ENCODE peak calls at places on chromosomes 4 and X, in nine cellular contexts. W, M, P, B, J, V, Q, F and I are unnamed samples.

GRCh38 chr4:144507309-144508101 is 138.5 kb upstream of the HHIP start:
- DNase-seq in W (no peak), M (no peak), P (no peak), B (no peak), J (no peak), V (no peak), Q (no peak), F (no peak), I (no peak)

GRCh38 chr4:185534850-185535761 is at the start of gene PDLIM3:
- DNase-seq in W (peak; percentile 89), M (peak; percentile 84), P (peak; percentile 21), B (peak; percentile 55), J (peak; percentile 51), V (no peak), Q (peak; percentile 89), F (peak; percentile 73), I (peak; percentile 58)

GRCh38 chr4:113823291-113823659 is 61.7 kb upstream of the CAMK2D start:
- DNase-seq in W (no peak), M (no peak), P (no peak), B (no peak), J (no peak), V (no peak), Q (no peak), F (no peak), I (no peak)

GRCh38 chrX:140503714-140504351 is 1.0 kb downstream of the SOX3 start:
- DNase-seq in W (peak; percentile 57), M (no peak), P (no peak), B (no peak), J (no peak), V (no peak), Q (no peak), F (no peak), I (no peak)

GRCh38 chr4:142703694-142704309 is 142.3 kb downstream of the INPP4B start:
- DNase-seq in W (no peak), M (no peak), P (no peak), B (no peak), J (no peak), V (no peak), Q (no peak), F (no peak), I (no peak)

GRCh38 chr4:120672558-120673147 is 249.9 kb downstream of the PRDM5 start:
- DNase-seq in W (no peak), M (no peak), P (no peak), B (no peak), J (no peak), V (no peak), Q (no peak), F (no peak), I (no peak)

GRCh38 chr4:184649971-184650855 is 675 bp downstream of the PRIMPOL start:
- DNase-seq in W (peak; percentile 31), M (no peak), P (no peak), B (no peak), J (peak; percentile 53), V (peak; percentile 7), Q (peak; percentile 66), F (no peak), I (peak; percentile 33)

GRCh38 chrX:9746148-9746880 is 19.3 kb downstream of the GPR143 start:
- DNase-seq in W (no peak), M (no peak), P (no peak), B (no peak), J (no peak), V (no peak), Q (no peak), F (no peak), I (no peak)

GRCh38 chrX:40473460-40474204 is 107.1 kb upstream of the ATP6AP2 start:
- DNase-seq in W (no peak), M (no peak), P (no peak), B (no peak), J (no peak), V (no peak), Q (no peak), F (no peak), I (no peak)

GRCh38 chrX:39115166-39115565 is 313.9 kb downstream of the MID1IP1 start:
- DNase-seq in W (no peak), M (no peak), P (no peak), B (no peak), J (no peak), V (no peak), Q (no peak), F (no peak), I (no peak)

GRCh38 chr4:54276633-54277426 is 47.7 kb downstream of the PDGFRA start:
- DNase-seq in W (no peak), M (no peak), P (no peak), B (no peak), J (no peak), V (no peak), Q (no peak), F (no peak), I (no peak)

GRCh38 chrX:40155617-40156471 is 58.1 kb upstream of the BCOR start:
- DNase-seq in W (peak; percentile 64), M (peak; percentile 63), P (peak; percentile 32), B (no peak), J (peak; percentile 56), V (no peak), Q (no peak), F (no peak), I (no peak)

GRCh38 chr4:145709843-145710242 is 29.9 kb downstream of the C4orf51 start:
- DNase-seq in W (no peak), M (no peak), P (no peak), B (no peak), J (no peak), V (no peak), Q (no peak), F (no peak), I (no peak)

GRCh38 chrX:120672389-120672788 is 42.5 kb upstream of the C1GALT1C1 start:
- DNase-seq in W (no peak), M (peak; percentile 68), P (peak; percentile 21), B (peak; percentile 30), J (peak; percentile 47), V (peak; percentile 58), Q (peak; percentile 70), F (peak; percentile 67), I (no peak)

GRCh38 chr4:68871772-68872441 is 56.1 kb downstream of the UGT2B10 start:
- DNase-seq in W (no peak), M (no peak), P (no peak), B (no peak), J (no peak), V (no peak), Q (no peak), F (no peak), I (no peak)

GRCh38 chrX:75151828-75152592 is 4.1 kb downstream of the ABCB7 start:
- DNase-seq in W (no peak), M (no peak), P (no peak), B (no peak), J (peak; percentile 50), V (no peak), Q (no peak), F (no peak), I (no peak)

GRCh38 chrX:22577181-22577580 is 304.5 kb downstream of the CBLL2 start:
- DNase-seq in W (no peak), M (no peak), P (no peak), B (no peak), J (no peak), V (no peak), Q (no peak), F (no peak), I (no peak)

GRCh38 chr4:138444260-138444659 is 202.1 kb upstream of the SLC7A11 start:
- DNase-seq in W (no peak), M (no peak), P (no peak), B (no peak), J (no peak), V (no peak), Q (no peak), F (no peak), I (no peak)

GRCh38 chr4:138437263-138437851 is 195.2 kb upstream of the SLC7A11 start:
- DNase-seq in W (no peak), M (no peak), P (no peak), B (no peak), J (peak; percentile 59), V (no peak), Q (no peak), F (no peak), I (no peak)

GRCh38 chr4:138439143-138439581 is 197.0 kb upstream of the SLC7A11 start:
- DNase-seq in W (no peak), M (no peak), P (no peak), B (no peak), J (no peak), V (no peak), Q (no peak), F (no peak), I (no peak)

GRCh38 chr4:138438608-138439007 is 196.5 kb upstream of the SLC7A11 start:
- DNase-seq in W (no peak), M (no peak), P (no peak), B (no peak), J (peak; percentile 68), V (no peak), Q (no peak), F (no peak), I (no peak)
- TF ChIP-seq EP300 in W (no peak), M (no peak), P (no peak), B (no peak), J (peak; percentile 39), V (no peak), Q (no peak), F (no peak), I (no peak)

GRCh38 chr4:165625281-165625680 is 246.5 kb downstream of the CPE start:
- DNase-seq in W (no peak), M (no peak), P (no peak), B (no peak), J (no peak), V (no peak), Q (no peak), F (no peak), I (no peak)
- H3K27ac ChIP-seq in W (no peak overlapping the region), M (no peak overlapping the region), P (no peak overlapping the region), B (no peak overlapping the region), J (no peak overlapping the region), V (no peak overlapping the region), Q (no peak overlapping the region), F (no peak overlapping the region), I (no peak overlapping the region)

DNA sequence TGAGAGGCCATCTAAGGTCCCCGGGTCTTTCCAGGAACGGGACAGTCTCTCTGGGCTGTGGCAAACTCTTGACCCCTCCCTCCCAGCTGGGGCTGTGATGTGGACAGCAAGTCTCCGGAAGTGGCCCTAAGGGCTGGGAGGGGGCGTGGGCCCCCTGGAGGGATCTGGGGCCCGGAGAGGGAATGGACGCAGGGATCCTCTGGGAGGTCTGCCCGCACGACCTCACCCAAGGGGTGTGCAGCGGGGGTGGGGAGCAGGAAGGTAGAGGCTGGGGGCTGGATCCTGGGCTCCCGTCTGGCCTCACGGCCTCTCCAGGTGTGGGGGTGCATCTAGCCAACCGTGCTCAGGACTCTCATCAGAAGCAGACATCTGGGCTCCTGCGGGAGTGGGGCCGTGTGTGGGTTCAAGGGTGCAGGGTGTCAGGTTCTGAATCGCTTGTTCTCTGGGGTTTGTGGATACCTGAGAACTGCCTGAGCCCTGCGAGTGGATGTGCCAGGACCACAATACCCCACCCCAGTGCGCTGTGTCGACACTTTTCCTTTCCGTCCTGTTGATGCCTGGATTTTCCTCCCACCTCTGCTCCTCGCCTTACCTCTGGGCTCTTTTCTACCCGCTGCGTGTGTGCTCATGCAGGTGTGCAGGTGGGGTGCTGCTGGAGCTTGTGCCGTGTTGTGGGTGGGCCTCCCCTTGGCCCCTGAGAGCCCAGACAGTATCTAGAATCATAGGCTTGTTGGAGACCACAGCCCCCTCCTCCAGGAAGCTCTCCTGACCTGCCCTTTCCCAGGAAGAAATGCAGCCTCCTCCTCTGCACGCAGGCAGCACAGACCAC is 917 bp downstream of the CPZ start:
- DNase-seq in W (no peak), M (peak; percentile 70), P (no peak), B (no peak), J (peak; percentile 6), V (no peak), Q (no peak), F (no peak), I (no peak)
- H3K4me3 ChIP-seq in W (no peak overlapping the region), M (peak overlapping the region; percentile 45), P (no peak overlapping the region), B (peak overlapping the region; percentile 17), J (peak overlapping the region; percentile 37), V (no peak overlapping the region), Q (peak overlapping the region; percentile 31), F (peak overlapping the region; percentile 34), I (no peak overlapping the region)

GRCh38 chr4:77308843-77309242 is 151.8 kb downstream of the CCNG2 start:
- DNase-seq in W (peak; percentile 35), M (no peak), P (peak; percentile 21), B (no peak), J (peak; percentile 44), V (no peak), Q (no peak), F (no peak), I (no peak)
- TF ChIP-seq EP300 in W (no peak), M (no peak), P (no peak), B (no peak), J (no peak), V (no peak), Q (no peak), F (no peak), I (no peak)